ENCODE peak calls at places on chromosomes 16 and 17, in ten cellular contexts. P is A549; D is type B pancreatic cell; I is CD4-positive, alpha-beta T cell; B is lung; E is psoas muscle; N is cardiac fibroblast; U is Caco-2; Q is epithelial cell of esophagus; F is fibroblast of pulmonary artery. O is an unnamed sample.

GRCh38 chr16:14095883-14096551 is 24.9 kb downstream of the MRTFB start:
- DNase-seq in P (no peak), D (no peak), I (no peak), B (no peak), E (no peak), N (no peak), U (no peak), Q (peak; percentile 59), F (no peak), O (no peak)

GRCh38 chr16:17766012-17766411 is 295.3 kb upstream of the XYLT1 start:
- DNase-seq in P (no peak), D (no peak), I (no peak), B (no peak), E (no peak), N (no peak), U (no peak), Q (no peak), F (no peak), O (no peak)

GRCh38 chr16:68064791-68065365 is 20.3 kb upstream of the NFATC3 start:
- DNase-seq in P (peak; percentile 87), D (no peak), I (peak; percentile 59), B (peak; percentile 86), E (peak; percentile 91), N (peak; percentile 86), U (peak; percentile 90), Q (peak; percentile 80), F (peak; percentile 86), O (peak; percentile 70)

GRCh38 chr17:49969134-49969759 is at the start of gene DLX4:
- DNase-seq in P (peak; percentile 99), D (no peak), I (no peak), B (no peak), E (no peak), N (no peak), U (peak; percentile 67), Q (no peak), F (no peak), O (peak; percentile 87)

GRCh38 chr17:77697480-77698400 is 260.8 kb upstream of the TNRC6C start:
- DNase-seq in P (no peak), D (peak; percentile 60), I (no peak), B (no peak), E (no peak), N (no peak), U (no peak), Q (no peak), F (no peak), O (no peak)

GRCh38 chr17:28812980-28813377 is 29.6 kb downstream of the FAM222B start:
- DNase-seq in P (no peak), D (no peak), I (no peak), B (no peak), E (no peak), N (peak; percentile 66), U (no peak), Q (no peak), F (peak; percentile 82), O (peak; percentile 64)

GRCh38 chr16:86072328-86073102 is 173.6 kb downstream of the IRF8 start:
- DNase-seq in P (peak; percentile 64), D (no peak), I (no peak), B (peak; percentile 50), E (no peak), N (peak; percentile 78), U (peak; percentile 72), Q (peak; percentile 49), F (peak; percentile 82), O (peak; percentile 64)

GRCh38 chr17:910503-911194 is 68.9 kb downstream of the NXN start:
- DNase-seq in P (no peak), D (no peak), I (no peak), B (no peak), E (no peak), N (no peak), U (no peak), Q (no peak), F (no peak), O (no peak)

GRCh38 chr16:68790130-68790761 is 53.1 kb upstream of the TANGO6 start:
- DNase-seq in P (peak; percentile 70), D (no peak), I (no peak), B (peak; percentile 45), E (no peak), N (peak; percentile 81), U (peak; percentile 82), Q (peak; percentile 88), F (peak; percentile 82), O (peak; percentile 79)

GRCh38 chr17:34613064-34614019 is 34.0 kb downstream of the TMEM132E start:
- DNase-seq in P (no peak), D (no peak), I (no peak), B (no peak), E (no peak), N (no peak), U (no peak), Q (peak; percentile 37), F (no peak), O (peak; percentile 63)

GRCh38 chr16:83137894-83138293 is 511.1 kb downstream of the CDH13 start:
- DNase-seq in P (no peak), D (no peak), I (no peak), B (no peak), E (no peak), N (no peak), U (no peak), Q (no peak), F (no peak), O (no peak)

DNA sequence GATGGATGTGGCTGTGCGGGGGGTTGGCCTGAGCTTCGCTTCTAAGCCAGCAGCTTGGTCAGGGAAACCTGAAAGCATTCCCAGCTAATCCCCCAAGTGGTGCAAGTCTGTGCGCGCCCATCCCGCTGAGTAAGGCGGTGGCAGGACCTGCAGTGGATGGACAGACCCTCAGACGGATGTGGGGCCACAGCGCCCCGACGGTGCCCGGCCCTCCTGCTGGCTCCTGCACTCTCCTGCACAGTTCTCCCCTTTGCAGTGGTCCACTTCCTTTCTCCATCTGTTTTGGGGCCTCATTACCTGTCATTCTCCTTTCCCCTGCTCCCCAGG is 2.3 kb downstream of the ATP2A1 start:
- DNase-seq in P (no peak), D (no peak), I (no peak), B (no peak), E (no peak), N (no peak), U (no peak), Q (peak; percentile 18), F (no peak), O (no peak)
- TF ChIP-seq CTCF in P (no peak), D (no peak), I (no peak), B (no peak), E (no peak), N (no peak), U (no peak), Q (no peak), F (no peak), O (no peak)

GRCh38 chr16:75286996-75287395 is 35.6 kb upstream of the BCAR1 start:
- DNase-seq in P (no peak), D (no peak), I (no peak), B (no peak), E (no peak), N (no peak), U (no peak), Q (no peak), F (no peak), O (no peak)
- TF ChIP-seq CTCF in P (no peak), D (no peak), I (no peak), B (no peak), E (no peak), N (no peak), U (no peak), Q (no peak), F (no peak), O (no peak)

DNA sequence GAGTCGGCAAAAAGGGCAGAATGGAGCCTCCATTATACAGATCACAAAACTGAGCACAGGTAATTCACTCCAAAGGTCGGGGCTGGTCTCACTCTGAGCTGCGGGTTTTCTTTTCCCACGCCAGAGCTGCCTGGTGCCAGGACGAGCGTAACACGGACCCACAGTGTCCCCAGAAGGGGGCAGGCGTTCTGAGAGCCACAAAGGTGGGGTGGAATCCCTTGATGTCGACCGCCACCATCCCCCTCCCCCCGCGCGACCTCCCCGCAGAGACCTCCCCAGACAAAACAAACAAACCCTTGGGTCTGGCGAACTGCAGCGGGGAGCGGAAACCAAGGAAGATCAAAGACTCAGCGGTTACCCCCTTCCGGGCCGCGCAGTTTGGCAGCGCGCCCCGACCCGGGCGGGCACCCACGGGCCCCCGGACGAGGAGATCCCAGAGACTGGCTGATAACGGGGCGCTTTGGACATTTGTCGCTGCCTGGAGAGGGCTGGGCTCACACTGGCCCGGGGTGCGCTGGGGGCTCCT is 793 bp upstream of the NKD1 start:
- DNase-seq in P (peak; percentile 68), D (no peak), I (peak; percentile 72), B (no peak), E (peak; percentile 54), N (no peak), U (peak; percentile 76), Q (peak; percentile 9), F (no peak), O (no peak)
- TF ChIP-seq CTCF in P (no peak), D (peak; percentile 50), I (peak; percentile 18), B (no peak), E (no peak), N (no peak), U (peak; percentile 60), Q (peak; percentile 11), F (no peak), O (peak; percentile 21)

DNA sequence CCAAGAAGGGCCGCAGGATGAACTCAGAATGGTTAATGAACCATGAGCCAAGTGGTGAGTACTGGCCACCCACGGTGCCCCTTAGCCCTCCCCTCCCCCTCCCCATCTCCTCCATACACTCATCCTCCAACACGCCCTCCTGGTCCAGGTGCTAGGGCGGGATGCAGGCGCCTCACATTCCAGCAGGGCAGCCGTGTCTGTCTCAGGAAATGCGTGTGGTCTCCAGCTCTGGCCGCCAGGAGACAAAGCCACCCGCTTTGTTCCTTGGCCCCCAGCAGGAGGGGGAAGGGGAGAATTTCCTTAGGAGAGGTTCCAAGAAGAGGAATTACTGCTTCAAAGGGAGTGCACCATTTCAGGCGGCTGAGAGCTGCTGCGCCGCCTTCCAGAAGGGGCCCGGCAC is 29.8 kb upstream of the RMI2 start:
- DNase-seq in P (no peak), D (no peak), I (no peak), B (no peak), E (no peak), N (peak; percentile 48), U (peak; percentile 70), Q (peak; percentile 45), F (peak; percentile 70), O (no peak)
- TF ChIP-seq CTCF in P (no peak), D (peak; percentile 64), I (no peak), B (no peak), E (no peak), N (no peak), U (peak; percentile 16), Q (peak; percentile 13), F (peak; percentile 29), O (no peak)

DNA sequence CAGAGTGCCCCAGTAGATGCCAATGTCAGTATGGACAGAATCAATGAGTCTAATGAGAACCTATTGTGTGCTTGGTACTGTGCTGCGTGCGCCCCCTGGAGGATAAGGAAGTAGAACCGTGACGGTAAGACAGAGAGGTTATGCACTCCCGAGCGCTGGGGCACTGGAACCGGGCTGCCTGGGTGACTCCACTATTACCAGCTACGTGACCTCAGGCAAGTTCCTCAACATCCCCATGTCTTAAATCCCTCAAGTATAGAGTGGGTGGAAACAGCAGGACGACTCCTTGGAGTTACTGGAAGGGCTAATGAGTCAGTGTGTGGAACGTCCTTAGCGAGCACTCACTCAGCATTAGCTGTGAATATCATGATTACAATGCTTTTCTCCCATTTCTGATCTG is 16.2 kb downstream of the CHST4 start:
- DNase-seq in P (peak; percentile 58), D (no peak), I (peak; percentile 29), B (peak; percentile 39), E (no peak), N (peak; percentile 49), U (peak; percentile 54), Q (peak; percentile 73), F (peak; percentile 23), O (peak; percentile 44)
- TF ChIP-seq CTCF in P (peak; percentile 47), D (peak; percentile 70), I (peak; percentile 58), B (peak; percentile 8), E (peak; percentile 7), N (peak; percentile 56), U (peak; percentile 50), Q (peak; percentile 73), F (peak; percentile 53), O (no peak)

GRCh38 chr17:73126716-73127473 is 34.4 kb upstream of the SLC39A11 start:
- DNase-seq in P (no peak), D (no peak), I (no peak), B (no peak), E (no peak), N (no peak), U (no peak), Q (no peak), F (no peak), O (no peak)
- TF ChIP-seq CTCF in P (no peak), D (no peak), I (no peak), B (no peak), E (no peak), N (no peak), U (no peak), Q (no peak), F (no peak), O (no peak)

O was measured in RWPE1.